ENCODE peak calls at places on chromosomes 4 and X, in four cellular contexts. T is CD4-positive, alpha-beta memory T cell; N is aorta; V is heart left ventricle. F is an unnamed sample.

GRCh38 chr4:82708982-82709381 is 89.6 kb downstream of the SCD5 start:
- DNase-seq in T (no peak), N (no peak), V (no peak), F (no peak)

GRCh38 chrX:38214551-38214950 is 6.1 kb downstream of the SRPX start:
- DNase-seq in T (no peak), N (no peak), V (no peak), F (no peak)

GRCh38 chr4:75002381-75002780 is 69.5 kb downstream of the PARM1 start:
- DNase-seq in T (no peak), N (no peak), V (no peak), F (no peak)

GRCh38 chr4:118905546-118905945 is 16.9 kb downstream of the SYNPO2 start:
- DNase-seq in T (no peak), N (no peak), V (no peak), F (no peak)

GRCh38 chrX:15468036-15468435 is 25.1 kb downstream of the PIR start:
- DNase-seq in T (no peak), N (no peak), V (no peak), F (no peak)

GRCh38 chr4:84319124-84319523 is 180.0 kb downstream of the NKX6-1 start:
- DNase-seq in T (no peak), N (peak; percentile 77), V (no peak), F (peak; percentile 37)

GRCh38 chr4:82519072-82519471 is 42.7 kb downstream of the TMEM150C start:
- DNase-seq in T (no peak), N (no peak), V (no peak), F (no peak)

GRCh38 chr4:37981844-37982720 is 21.9 kb downstream of the PTTG2 start:
- DNase-seq in T (no peak), N (no peak), V (no peak), F (no peak)

GRCh38 chrX:155544886-155545285 is 67.9 kb downstream of the TMLHE start:
- DNase-seq in T (no peak), N (no peak), V (no peak), F (no peak)

GRCh38 chr4:37682701-37683401 is 3.3 kb downstream of the RELL1 start:
- DNase-seq in T (peak; percentile 29), N (no peak), V (no peak), F (no peak)

GRCh38 chrX:44003975-44004374 is 30.8 kb upstream of the NDP start:
- DNase-seq in T (no peak), N (no peak), V (no peak), F (no peak)

GRCh38 chr4:64266263-64266662 is 143.0 kb downstream of the TECRL start:
- DNase-seq in T (no peak), N (no peak), V (no peak), F (no peak)

GRCh38 chr4:40238700-40239548 is 42.1 kb downstream of the RHOH start:
- DNase-seq in T (peak; percentile 87), N (no peak), V (no peak), F (no peak)

GRCh38 chrX:38117485-38117884 is 103.2 kb downstream of the SRPX start:
- DNase-seq in T (no peak), N (no peak), V (no peak), F (no peak)

GRCh38 chr4:78720994-78721677 is 55.0 kb upstream of the BMP2K start:
- DNase-seq in T (peak; percentile 17), N (no peak), V (peak; percentile 49), F (no peak)

GRCh38 chr4:65918217-65918616 is 247.9 kb upstream of the EPHA5 start:
- DNase-seq in T (no peak), N (no peak), V (no peak), F (no peak)

GRCh38 chrX:23003121-23003520 is 3.4 kb downstream of the DDX53 start:
- DNase-seq in T (no peak), N (no peak), V (no peak), F (no peak)

GRCh38 chr4:118682928-118683327 is 2.3 kb upstream of the METTL14 start:
- DNase-seq in T (no peak), N (no peak), V (no peak), F (no peak)

GRCh38 chrX:21972721-21973120 is 32.2 kb downstream of the SMS start:
- DNase-seq in T (peak; percentile 60), N (no peak), V (no peak), F (no peak)

GRCh38 chrX:79084923-79085322 is 59.6 kb upstream of the GPR174 start:
- DNase-seq in T (no peak), N (no peak), V (no peak), F (no peak)

GRCh38 chr4:181559637-181560036 is 683.6 kb upstream of the TENM3 start:
- DNase-seq in T (no peak), N (no peak), V (no peak), F (no peak)

GRCh38 chrX:36867143-36867542 is 141.0 kb upstream of the FAM47C start:
- DNase-seq in T (peak; percentile 5), N (no peak), V (no peak), F (peak; percentile 78)

GRCh38 chr4:6892190-6892908 is 17.3 kb upstream of the TBC1D14 start:
- DNase-seq in T (peak; percentile 27), N (no peak), V (peak; percentile 59), F (no peak)

GRCh38 chrX:18883234-18883960 is 100.5 kb downstream of the PHKA2 start:
- DNase-seq in T (no peak), N (peak; percentile 80), V (peak; percentile 85), F (no peak)

GRCh38 chr4:180057891-180058643 is 2185.1 kb upstream of the TENM3 start:
- DNase-seq in T (no peak), N (peak; percentile 75), V (no peak), F (no peak)

GRCh38 chr4:142474398-142475087 is 371.6 kb downstream of the INPP4B start:
- DNase-seq in T (peak; percentile 43), N (no peak), V (no peak), F (no peak)

GRCh38 chrX:100409316-100410082 is 574 bp downstream of the PCDH19 start:
- DNase-seq in T (no peak), N (peak; percentile 76), V (no peak), F (no peak)

GRCh38 chr4:8270912-8271815 is 1.6 kb downstream of the HTRA3 start:
- DNase-seq in T (no peak), N (no peak), V (no peak), F (no peak)

GRCh38 chr4:8269535-8270417 is at the start of gene HTRA3:
- DNase-seq in T (no peak), N (no peak), V (peak; percentile 83), F (no peak)

GRCh38 chr4:8271821-8272220 is 2.3 kb downstream of the HTRA3 start:
- DNase-seq in T (no peak), N (no peak), V (no peak), F (no peak)

GRCh38 chr4:8268901-8269534 is 536 bp upstream of the HTRA3 start:
- DNase-seq in T (no peak), N (no peak), V (no peak), F (no peak)

GRCh38 chr4:8270418-8270771 is 841 bp downstream of the HTRA3 start:
- DNase-seq in T (no peak), N (no peak), V (no peak), F (no peak)
- H3K9me3 ChIP-seq in T (no peaks in the 10 kb centered on the region), N (no peaks in the 10 kb centered on the region), V (no peaks in the 10 kb centered on the region), F (no peaks in the 10 kb centered on the region)

DNA sequence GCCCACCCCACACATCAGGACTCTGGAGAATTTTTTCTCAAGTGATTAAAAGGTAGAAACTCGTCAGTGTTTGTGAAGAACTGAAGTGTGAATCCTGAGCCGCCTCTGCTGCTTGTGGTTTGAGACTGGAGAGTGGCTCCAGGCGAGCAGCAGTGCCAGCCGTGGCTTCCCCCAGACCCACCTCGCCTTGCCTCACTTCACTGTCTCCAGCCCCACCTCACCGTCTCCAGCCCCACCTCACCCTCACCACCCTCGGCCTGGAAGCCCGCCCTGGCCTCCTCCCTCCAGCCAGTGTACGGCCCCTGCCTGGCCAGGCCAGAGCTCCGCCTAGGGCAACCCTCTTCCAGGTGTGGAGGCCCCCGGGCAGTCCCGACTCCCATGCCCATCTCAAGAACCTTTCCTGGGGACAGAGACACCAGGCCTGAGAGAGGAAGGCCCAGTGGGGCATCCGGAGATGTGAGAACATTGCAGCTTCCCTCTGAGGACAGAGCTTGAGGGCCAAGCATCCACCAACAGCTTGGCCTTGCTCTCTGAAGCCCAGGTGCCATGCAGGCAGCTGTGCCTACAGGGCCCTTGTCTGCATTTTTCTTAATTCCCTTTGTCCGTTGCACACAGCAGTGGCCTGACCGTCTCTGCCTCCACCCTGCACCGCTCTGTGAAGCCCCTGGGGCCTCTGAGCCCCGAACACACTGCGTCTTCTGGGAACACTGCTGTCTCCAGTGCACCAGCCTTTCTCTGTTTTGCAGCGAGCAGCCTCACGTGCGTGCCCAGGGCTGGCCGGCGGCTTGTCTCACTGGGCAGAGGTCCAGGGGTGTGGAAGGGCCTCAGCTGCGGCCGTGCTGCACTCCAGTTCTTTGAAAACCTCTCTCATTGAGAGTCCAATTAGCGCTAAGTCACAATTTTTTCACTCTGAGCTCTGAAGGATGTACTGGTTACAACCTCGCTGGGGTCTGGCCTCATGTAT is 13.8 kb downstream of the SH3BP2 start:
- DNase-seq in T (no peak), N (no peak), V (peak; percentile 88), F (no peak)
- H3K27ac ChIP-seq in T (no peak overlapping the region), N (no peak overlapping the region), V (peak overlapping the region; percentile 76), F (no peak overlapping the region)

GRCh38 chr4:19026281-19026680 is 1004.7 kb upstream of the LCORL start:
- DNase-seq in T (no peak), N (no peak), V (no peak), F (no peak)

GRCh38 chr4:19024047-19024446 is 1002.5 kb upstream of the LCORL start:
- DNase-seq in T (no peak), N (no peak), V (no peak), F (no peak)

GRCh38 chr4:19021617-19022016 is 1000.1 kb upstream of the LCORL start:
- DNase-seq in T (no peak), N (no peak), V (no peak), F (no peak)

GRCh38 chr4:19030048-19030447 is 1008.5 kb upstream of the LCORL start:
- DNase-seq in T (no peak), N (no peak), V (no peak), F (no peak)

GRCh38 chr4:19025031-19025430 is 1003.5 kb upstream of the LCORL start:
- DNase-seq in T (no peak), N (no peak), V (no peak), F (no peak)
- H3K9me3 ChIP-seq in T (no peaks in the 10 kb centered on the region), N (no peaks in the 10 kb centered on the region), V (no peaks in the 10 kb centered on the region), F (no peaks in the 10 kb centered on the region)

GRCh38 chr4:138595171-138595570 is 353.0 kb upstream of the SLC7A11 start:
- DNase-seq in T (no peak), N (no peak), V (no peak), F (no peak)

GRCh38 chr4:138592801-138593200 is 350.7 kb upstream of the SLC7A11 start:
- DNase-seq in T (no peak), N (no peak), V (no peak), F (no peak)

GRCh38 chr4:138599965-138600364 is 357.8 kb upstream of the SLC7A11 start:
- DNase-seq in T (no peak), N (no peak), V (no peak), F (no peak)

DNA sequence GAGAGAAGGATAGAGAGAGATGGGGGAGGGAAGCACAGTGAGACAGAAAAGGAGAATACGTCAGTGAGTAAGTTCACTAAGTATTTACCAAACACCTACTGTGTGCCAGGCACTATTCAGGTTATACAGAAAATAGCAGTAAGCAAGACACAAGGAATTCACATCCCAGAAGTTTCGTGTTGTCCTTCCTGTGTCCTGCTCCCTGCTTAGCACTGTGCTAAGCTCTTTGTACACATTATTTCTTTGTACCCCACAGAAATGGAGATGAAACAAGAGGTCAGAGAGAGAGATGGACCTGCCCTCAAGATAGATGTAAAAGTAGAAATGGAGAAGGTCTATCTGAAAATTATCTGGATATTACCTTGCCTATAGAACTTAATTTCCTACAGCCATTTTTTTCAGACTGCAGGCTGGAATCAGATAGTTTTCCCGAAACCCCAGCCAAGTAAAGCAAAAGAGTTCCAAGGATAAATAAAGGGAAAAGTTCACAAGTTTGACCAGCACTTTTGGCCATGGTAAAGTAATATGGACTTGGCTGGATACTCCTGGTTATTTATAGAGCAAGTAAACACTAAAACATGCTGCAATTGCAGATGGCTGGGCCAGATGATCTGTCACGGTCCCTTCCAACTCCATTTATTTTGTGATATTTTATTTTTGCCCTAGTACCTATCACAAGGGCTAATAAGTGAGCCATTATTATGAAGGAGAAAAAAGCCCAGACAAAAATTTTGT is 353.7 kb upstream of the SLC7A11 start:
- DNase-seq in T (no peak), N (no peak), V (peak; percentile 29), F (no peak)
- H3K27ac ChIP-seq in T (no peak overlapping the region), N (no peak overlapping the region), V (no peak overlapping the region), F (no peak overlapping the region)